ENCODE peak calls at places on chromosomes 12 and 14, in five cellular contexts. N is gastrocnemius medialis, F is GM06990, P is neural crest cell, O is IMR-90. Q is an unnamed sample.

GRCh38 chr12:21026302-21026701 is 104.7 kb upstream of the SLCO1B1 start:
- DNase-seq in P (no peak), N (no peak), F (no peak), O (no peak), Q (no peak)

GRCh38 chr12:62259311-62259992 is 752 bp upstream of the USP15 start:
- DNase-seq in P (no peak), F (no peak), O (no peak), N (no peak), Q (no peak)

GRCh38 chr14:71373773-71374172 is 466.5 kb downstream of the PCNX1 start:
- DNase-seq in O (no peak), P (no peak), F (no peak), N (no peak), Q (no peak)

GRCh38 chr12:85627584-85627983 is 208.6 kb downstream of the RASSF9 start:
- DNase-seq in O (peak), N (no peak), P (no peak), F (no peak), Q (no peak)

GRCh38 chr12:11677024-11677423 is 27.6 kb downstream of the ETV6 start:
- DNase-seq in P (no peak), F (no peak), O (no peak), N (no peak), Q (no peak)

GRCh38 chr14:54727929-54728328 is 161.0 kb downstream of the SAMD4A start:
- DNase-seq in F (no peak), N (peak), O (no peak), P (no peak), Q (no peak)

GRCh38 chr14:97077253-97077653 is 280.1 kb downstream of the VRK1 start:
- DNase-seq in O (no peak), P (no peak), F (peak), N (peak), Q (peak)

GRCh38 chr12:20451759-20452158 is 83.4 kb downstream of the PDE3A start:
- DNase-seq in N (no peak), F (no peak), O (peak), P (no peak), Q (no peak)

GRCh38 chr12:80565276-80565675 is 121.2 kb downstream of the PTPRQ start:
- DNase-seq in F (no peak), N (no peak), O (peak), P (no peak), Q (no peak)

GRCh38 chr12:113961921-113962710 is 4.0 kb downstream of the RBM19 start:
- DNase-seq in O (peak), P (no peak), N (no peak), F (peak), Q (peak)

GRCh38 chr12:66467932-66468331 is 165.6 kb downstream of the HELB start:
- DNase-seq in P (no peak), O (peak), F (no peak), N (no peak), Q (no peak)

GRCh38 chr14:101862177-101862576 is 100.7 kb downstream of the PPP2R5C start:
- DNase-seq in P (no peak), F (no peak), O (peak), N (no peak), Q (no peak)

GRCh38 chr14:70563417-70563816 is 28.6 kb upstream of the ADAM20 start:
- DNase-seq in N (no peak), O (no peak), F (no peak), P (no peak), Q (no peak)

GRCh38 chr14:72516936-72517408 is 376.9 kb downstream of the DPF3 start:
- DNase-seq in N (peak), F (peak), P (peak), O (peak), Q (peak)

GRCh38 chr12:26651566-26652188 is 181.3 kb downstream of the ITPR2 start:
- DNase-seq in N (no peak), F (peak), P (peak), O (peak), Q (peak)

GRCh38 chr14:39217214-39217879 is 16.4 kb upstream of the MIA2 start:
- DNase-seq in O (no peak), N (no peak), F (no peak), P (no peak), Q (no peak)

GRCh38 chr12:27782481-27782880 is 2.4 kb upstream of the MANSC4 start:
- DNase-seq in P (no peak), N (no peak), O (no peak), F (no peak), Q (no peak)

GRCh38 chr14:36655963-36656768 is 5.5 kb upstream of the PAX9 start:
- DNase-seq in F (no peak), O (no peak), N (no peak), P (peak), Q (peak)

GRCh38 chr12:130119241-130119861 is 42.9 kb upstream of the FZD10 start:
- DNase-seq in F (no peak), O (no peak), P (no peak), N (no peak), Q (no peak)

GRCh38 chr14:100031506-100032281 is 33.5 kb upstream of the EVL start:
- DNase-seq in O (peak), P (no peak), N (peak), F (no peak), Q (no peak)

GRCh38 chr12:121795029-121795977 is 1.8 kb upstream of the RHOF start:
- DNase-seq in N (peak), P (peak), O (peak), F (peak), Q (peak)

GRCh38 chr14:72916174-72916573 is 10.1 kb upstream of the DCAF4 start:
- DNase-seq in P (no peak), O (peak), F (no peak), N (no peak), Q (no peak)

GRCh38 chr12:127811988-127812387 is 455.0 kb upstream of the TMEM132C start:
- DNase-seq in P (no peak), N (no peak), F (no peak), O (no peak), Q (no peak)

GRCh38 chr12:105748806-105749600 is 389.8 kb downstream of the NUAK1 start:
- DNase-seq in P (no peak), F (no peak), N (no peak), O (peak), Q (no peak)

GRCh38 chr12:54126696-54127537 is 61.9 kb downstream of the SMUG1 start:
- DNase-seq in F (no peak), P (no peak), N (peak), O (no peak), Q (no peak)

GRCh38 chr14:72739446-72740405 is 154.2 kb downstream of the DPF3 start:
- DNase-seq in N (no peak), P (no peak), O (no peak), F (no peak), Q (no peak)

GRCh38 chr12:117119592-117120198 is 20.5 kb upstream of the TESC start:
- DNase-seq in P (peak), O (no peak), F (no peak), N (peak), Q (peak)

GRCh38 chr14:74239848-74240793 is 872 bp downstream of the VSX2 start:
- DNase-seq in N (no peak), F (no peak), P (peak), O (no peak), Q (peak)

GRCh38 chr12:96194572-96194889 is 356 bp downstream of the ELK3 start:
- DNase-seq in O (no peak), N (no peak), F (no peak), P (no peak), Q (peak)

GRCh38 chr12:126668961-126669360 is 1598.0 kb upstream of the TMEM132C start:
- DNase-seq in F (no peak), P (no peak), O (no peak), N (no peak), Q (no peak)

GRCh38 chr12:109617496-109617895 is 43.9 kb downstream of the MVK start:
- DNase-seq in O (no peak), F (no peak), P (no peak), N (no peak), Q (no peak)

DNA sequence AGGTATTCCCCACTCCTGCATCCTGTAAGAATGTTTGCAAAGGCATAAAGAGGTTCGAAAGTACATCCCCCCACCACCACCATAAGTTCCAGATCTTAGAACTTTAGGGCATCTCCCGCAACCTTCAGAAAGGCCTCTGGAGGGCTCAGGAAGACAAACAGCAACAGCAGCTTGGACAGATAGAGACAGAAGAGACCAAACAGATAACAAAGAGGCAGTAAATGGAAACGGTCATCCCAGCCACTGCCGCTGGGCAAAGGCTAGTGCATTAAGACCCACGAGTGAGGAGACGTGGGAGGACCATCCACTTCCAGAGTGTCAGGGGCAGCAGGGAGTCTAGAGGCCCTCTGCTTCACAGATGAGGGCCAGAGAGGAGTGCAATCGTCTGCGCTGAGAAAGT is 124.3 kb downstream of the CRACR2A start:
- DNase-seq in F (no peak), P (no peak), N (no peak), O (no peak), Q (no peak)
- TF ChIP-seq CTCF in F (no peak), P (no peak), N (no peak), O (no peak), Q (no peak)

GRCh38 chr14:68894123-68894522 is 85.0 kb downstream of the ACTN1 start:
- DNase-seq in P (no peak), F (no peak), O (peak), N (no peak), Q (no peak)

GRCh38 chr14:68895304-68895703 is 83.8 kb downstream of the ACTN1 start:
- DNase-seq in F (no peak), O (no peak), P (no peak), N (no peak), Q (no peak)

GRCh38 chr14:68894802-68895201 is 84.3 kb downstream of the ACTN1 start:
- DNase-seq in F (no peak), P (no peak), O (peak), N (no peak), Q (no peak)

GRCh38 chr14:68897559-68898160 is 81.4 kb downstream of the ACTN1 start:
- DNase-seq in N (no peak), F (no peak), O (no peak), P (no peak), Q (no peak)

GRCh38 chr14:68896132-68896531 is 83.0 kb downstream of the ACTN1 start:
- DNase-seq in N (no peak), F (no peak), O (no peak), P (no peak), Q (no peak)
- TF ChIP-seq CTCF in N (no peak), F (peak), O (peak), P (peak), Q (no peak)

GRCh38 chr14:61925732-61926445 is 163.7 kb downstream of the SNAPC1 start:
- DNase-seq in N (no peak), F (no peak), P (no peak), O (peak), Q (no peak)

GRCh38 chr14:61925043-61925442 is 162.8 kb downstream of the SNAPC1 start:
- DNase-seq in N (no peak), F (no peak), O (peak), P (no peak), Q (peak)

GRCh38 chr14:61927521-61927920 is 165.3 kb downstream of the SNAPC1 start:
- DNase-seq in P (no peak), F (no peak), N (no peak), O (peak), Q (no peak)

GRCh38 chr14:61927015-61927414 is 164.8 kb downstream of the SNAPC1 start:
- DNase-seq in F (no peak), P (no peak), O (peak), N (no peak), Q (no peak)

DNA sequence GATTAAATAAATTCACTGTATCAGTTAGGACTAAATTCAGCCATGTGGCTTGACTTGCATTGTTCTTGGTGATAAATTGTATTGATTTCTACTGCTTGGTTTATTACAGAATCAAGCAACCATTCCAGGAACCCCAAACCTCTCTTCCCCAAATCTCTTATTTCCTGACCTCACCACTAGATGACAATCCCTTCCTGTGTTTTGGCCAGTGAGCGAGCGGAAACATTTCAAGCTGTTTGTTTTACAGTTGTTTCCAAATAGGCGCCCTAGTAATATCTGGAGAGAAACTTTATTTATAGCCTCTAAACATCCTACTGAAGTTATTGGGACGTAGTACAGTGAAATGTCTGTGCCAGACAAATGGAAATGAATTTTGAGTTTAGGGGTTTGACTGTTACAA is 161.1 kb downstream of the SNAPC1 start:
- DNase-seq in N (no peak), P (no peak), O (peak), F (no peak), Q (no peak)
- TF ChIP-seq CTCF in N (no peak), P (peak), O (peak), F (peak), Q (no peak)

GRCh38 chr12:50627491-50627890 is 122.7 kb downstream of the DIP2B start:
- DNase-seq in O (no peak), F (no peak), N (no peak), P (no peak), Q (no peak)
- TF ChIP-seq CTCF in O (no peak), F (no peak), N (no peak), P (no peak), Q (no peak)

Q was measured in GM13976.